ENCODE peak calls at places on chromosomes 4 and X, in four cellular contexts. V is HS-5, Z is SW480, E is GM13977. R is an unnamed sample.

GRCh38 chr4:38957947-38958346 is 74.3 kb downstream of the TMEM156 start:
- DNase-seq in E (no peak), Z (no peak), V (no peak), R (no peak)

GRCh38 chrX:74923942-74924448 is 1.3 kb downstream of the NEXMIF start:
- DNase-seq in E (peak), Z (no peak), V (peak), R (peak)

GRCh38 chrX:46260502-46260901 is 284.7 kb downstream of the ZNF674 start:
- DNase-seq in V (no peak), Z (peak), E (no peak), R (no peak)

GRCh38 chrX:112761239-112762207 is 79.1 kb downstream of the AMOT start:
- DNase-seq in E (peak), V (no peak), Z (no peak), R (peak)

GRCh38 chr4:16627999-16628398 is 270.4 kb downstream of the LDB2 start:
- DNase-seq in Z (no peak), E (no peak), V (peak), R (no peak)

GRCh38 chr4:7588002-7588401 is 153.3 kb upstream of the PSAPL1 start:
- DNase-seq in V (no peak), E (no peak), Z (no peak), R (no peak)

GRCh38 chrX:101117701-101118100 is 19.7 kb downstream of the CENPI start:
- DNase-seq in V (no peak), Z (no peak), E (no peak), R (no peak)

GRCh38 chrX:12978205-12979010 is 3.5 kb downstream of the TMSB4X start:
- DNase-seq in V (peak), E (peak), Z (peak), R (no peak)

GRCh38 chr4:186952709-186953108 is 229.1 kb upstream of the FAT1 start:
- DNase-seq in E (no peak), Z (no peak), V (no peak), R (no peak)

GRCh38 chrX:19897087-19897486 is 9.7 kb upstream of the SH3KBP1 start:
- DNase-seq in Z (no peak), V (no peak), E (no peak), R (no peak)

R was measured in GM20000.